ENCODE peak calls at places on chromosomes 7 and 10, in four cellular contexts. J is MCF 10A, S is dorsolateral prefrontal cortex, O is GM13976. D is an unnamed sample.
A peak's percentile ranks its signal among the peaks of the same experiment; 100 is the strongest.

GRCh38 chr7:69597278-69598076 is 798 bp upstream of the AUTS2 start:
- DNase-seq in J (no peak), S (no peak), O (peak; percentile 49), D (peak; percentile 76)

GRCh38 chr7:17185690-17186070 is 112.8 kb upstream of the AHR start:
- DNase-seq in J (no peak), S (no peak), O (peak; percentile 48), D (peak; percentile 49)

GRCh38 chr7:64618785-64619456 is 47.0 kb upstream of the ZNF107 start:
- DNase-seq in O (no peak), S (no peak), J (peak; percentile 58), D (no peak)

GRCh38 chr10:63702107-63702506 is 180.9 kb downstream of the REEP3 start:
- DNase-seq in S (no peak), O (no peak), J (peak; percentile 35), D (no peak)

GRCh38 chr7:31735991-31736982 is 49.3 kb downstream of the PPP1R17 start:
- DNase-seq in S (peak; percentile 74), J (peak; percentile 81), O (peak; percentile 41), D (peak; percentile 51)

GRCh38 chr10:100146875-100147665 is 38.8 kb downstream of the ERLIN1 start:
- DNase-seq in O (no peak), J (peak; percentile 16), S (no peak), D (no peak)

GRCh38 chr7:148962823-148963582 is 65.3 kb downstream of the PDIA4 start:
- DNase-seq in J (peak; percentile 72), O (peak; percentile 71), S (peak; percentile 76), D (peak; percentile 69)

GRCh38 chr7:42494199-42494710 is 257.2 kb upstream of the GLI3 start:
- DNase-seq in J (peak; percentile 42), S (no peak), O (no peak), D (no peak)

GRCh38 chr7:51324206-51324884 is 7.7 kb upstream of the COBL start:
- DNase-seq in S (no peak), J (peak; percentile 96), O (no peak), D (no peak)

DNA sequence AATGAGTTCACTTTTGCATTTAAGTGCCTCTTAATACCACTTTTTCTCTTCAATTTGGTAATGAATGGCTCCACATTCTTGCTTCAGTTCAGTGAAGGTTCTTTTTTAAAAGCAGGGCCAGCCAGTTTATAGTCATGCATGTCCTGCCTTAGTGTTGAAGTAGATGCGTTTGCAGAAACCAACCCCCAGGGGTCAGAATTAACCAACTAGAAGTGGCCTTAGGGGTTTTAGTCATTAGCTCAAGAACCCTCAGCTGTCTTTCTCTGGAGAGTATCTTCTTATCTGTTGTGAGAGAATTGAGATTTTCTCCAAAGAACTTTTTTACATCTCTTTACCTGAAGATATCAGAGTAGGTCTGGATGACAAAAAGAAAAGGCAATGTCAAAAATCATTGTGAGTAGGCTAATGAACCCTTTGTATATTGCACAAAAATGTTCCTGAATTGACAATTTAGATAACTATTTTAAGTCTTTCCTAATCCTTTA is 82.2 kb downstream of the PIK3CG start:
- DNase-seq in S (no peak), J (peak; percentile 79), O (peak; percentile 55), D (peak; percentile 50)
- TF ChIP-seq CTCF in S (peak; percentile 73), J (peak; percentile 52), O (peak; percentile 27), D (peak; percentile 13)

DNA sequence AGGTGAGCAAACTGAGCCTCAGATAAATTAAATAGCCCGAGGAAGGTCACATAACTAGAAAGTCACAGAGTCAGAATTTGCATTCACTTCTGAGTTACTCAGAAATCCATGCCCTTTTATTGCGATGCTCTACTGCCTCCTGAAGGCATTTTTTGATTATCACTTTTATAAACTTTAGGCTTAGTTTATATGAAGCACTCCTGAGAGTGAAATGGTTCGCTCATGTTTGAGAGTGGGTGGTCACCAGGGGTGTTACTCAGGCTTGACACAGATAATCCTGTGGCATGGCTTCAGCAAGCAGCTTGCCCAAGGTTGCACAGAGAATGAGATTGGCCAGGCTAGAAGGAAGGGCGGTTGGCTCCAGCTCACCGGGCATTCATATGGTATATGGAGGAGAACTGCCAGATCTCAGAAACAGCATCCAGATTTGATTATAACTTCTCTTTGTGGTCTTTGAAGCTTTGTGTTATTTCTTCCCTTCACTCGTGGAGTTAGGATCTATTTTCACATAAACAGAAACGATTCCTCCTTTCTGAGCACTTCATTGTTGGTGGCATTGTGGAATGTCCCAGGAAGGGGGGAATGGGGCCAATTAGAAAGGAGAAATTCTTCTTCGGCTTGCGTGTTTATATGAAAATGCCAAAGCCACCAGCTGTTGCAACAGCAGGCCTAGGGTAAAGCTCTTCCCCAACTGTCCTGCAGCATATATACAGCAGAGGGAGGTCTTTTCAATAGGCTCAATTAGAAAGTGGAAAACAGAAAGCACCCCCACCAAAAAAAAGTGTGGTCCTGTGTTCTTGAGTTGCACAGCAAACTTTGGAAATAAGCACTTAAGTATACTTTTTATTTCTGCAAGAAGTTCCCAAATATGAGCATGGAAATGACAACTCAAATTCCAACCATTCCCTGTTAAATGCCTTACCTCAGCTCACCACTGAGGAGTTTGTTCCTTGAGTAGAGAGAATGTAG is 628.8 kb downstream of the SUGCT start:
- DNase-seq in S (no peak), O (no peak), J (peak; percentile 8), D (no peak)
- TF ChIP-seq CTCF in S (peak; percentile 20), O (no peak), J (peak; percentile 9), D (no peak)

DNA sequence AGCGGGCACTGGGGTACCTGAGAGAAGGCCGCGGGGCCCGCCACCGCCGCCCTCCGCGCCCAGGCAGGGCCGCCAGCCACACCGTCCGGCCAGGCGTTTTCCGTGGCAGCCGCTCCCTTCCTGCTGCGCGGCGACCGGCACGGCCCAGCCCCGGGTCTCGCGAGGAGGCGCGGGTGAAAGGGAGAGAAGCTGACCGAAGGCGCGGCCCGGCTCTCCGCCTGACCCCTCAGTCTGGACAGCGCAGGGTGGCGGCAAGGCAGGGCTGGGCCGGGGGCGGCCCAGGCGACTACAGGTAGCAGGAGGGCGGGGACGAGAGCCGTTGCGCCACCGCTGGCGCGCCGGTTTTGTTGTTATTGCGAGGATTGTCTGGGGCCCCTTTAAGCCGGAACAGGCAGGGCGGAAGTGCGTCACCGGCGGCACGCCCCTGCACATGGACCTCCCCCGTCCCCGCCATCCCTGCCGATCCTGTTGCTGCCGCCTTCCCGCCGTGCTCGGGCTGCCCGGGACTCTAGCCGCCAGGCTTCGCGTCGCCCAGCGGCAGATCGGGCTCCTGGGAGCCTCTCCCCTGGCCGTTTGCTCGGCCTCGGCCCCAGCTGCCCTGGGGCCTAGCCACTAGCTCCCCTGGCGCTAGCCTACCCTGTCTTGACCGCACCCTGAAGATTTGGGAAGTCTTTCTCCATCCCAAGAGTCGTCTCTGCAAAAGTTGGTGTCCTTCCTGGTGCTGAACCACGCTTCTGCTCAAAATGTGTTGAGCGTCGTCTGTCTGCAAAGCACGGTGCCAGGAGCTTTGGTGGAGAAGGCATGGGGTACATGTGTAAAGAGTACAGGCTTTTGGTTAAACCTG is at the start of gene HERPUD2:
- DNase-seq in S (peak; percentile 95), J (peak; percentile 94), O (peak; percentile 96), D (peak; percentile 93)
- TF ChIP-seq CTCF in S (peak; percentile 25), J (no peak), O (no peak), D (peak; percentile 4)

DNA sequence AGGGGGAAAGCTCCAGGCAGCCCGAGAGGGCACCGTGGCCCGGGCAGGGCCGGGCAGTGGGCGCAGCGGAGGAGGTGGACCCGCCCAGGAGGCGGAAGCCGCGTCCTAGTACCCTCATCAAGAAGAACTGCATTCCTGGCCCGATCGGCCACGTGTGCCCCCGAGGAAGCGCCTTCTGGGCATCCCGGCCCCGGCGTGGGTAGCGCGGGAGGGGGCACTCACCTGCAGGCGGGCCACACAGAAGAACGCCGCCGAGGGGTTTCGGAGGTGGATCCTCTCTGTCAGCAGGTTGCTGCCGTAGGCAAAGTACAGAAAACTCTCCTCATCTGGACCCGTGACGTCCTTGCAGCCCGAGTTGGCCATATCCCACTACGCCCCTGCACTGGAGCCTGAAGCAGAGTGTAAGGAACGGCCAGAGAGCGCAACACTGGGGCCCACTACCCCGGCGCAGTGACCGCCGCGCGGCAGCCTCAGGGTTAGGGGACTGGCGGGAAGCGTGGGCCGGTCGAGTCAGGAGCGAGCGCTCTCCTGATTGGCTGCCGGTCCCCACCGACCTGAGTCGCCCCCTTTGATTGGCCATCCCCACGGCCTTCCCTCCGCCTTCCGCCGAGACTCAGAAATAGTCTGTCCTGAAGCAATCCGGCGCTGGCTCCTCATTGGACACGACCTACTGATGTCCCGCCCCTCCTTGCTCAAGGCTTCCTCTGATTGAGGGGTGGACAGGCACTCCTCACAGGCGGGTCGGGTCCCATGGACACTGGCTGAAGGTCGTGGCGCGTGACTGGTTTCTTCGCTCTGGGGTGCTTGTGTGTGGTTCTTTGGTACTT is at the start of gene GGCT:
- DNase-seq in O (peak; percentile 98), J (peak; percentile 99), S (peak; percentile 99), D (peak; percentile 95)
- TF ChIP-seq CTCF in O (no peak), J (no peak), S (no peak), D (no peak)

DNA sequence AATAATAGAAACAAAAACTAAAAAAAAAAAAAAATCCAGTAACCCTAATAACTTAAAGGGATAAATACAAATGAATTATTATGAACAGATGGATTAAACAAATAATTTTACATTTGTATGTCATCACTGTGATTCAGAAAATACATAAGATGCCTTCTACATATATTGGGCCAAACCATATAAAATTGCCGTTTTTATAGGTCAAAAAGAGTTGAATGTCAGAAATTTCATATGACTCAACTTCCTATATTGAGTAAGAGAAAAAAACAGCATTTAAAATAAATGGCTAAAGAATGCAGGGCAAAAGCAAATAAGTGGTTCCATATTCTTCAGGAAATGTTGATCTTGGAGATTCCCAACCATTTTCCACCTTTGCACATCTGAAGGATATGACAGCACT is 9.4 kb downstream of the SLC35B4 start:
- DNase-seq in S (no peak), J (no peak), O (no peak), D (no peak)
- TF ChIP-seq CTCF in S (no peak), J (no peak), O (no peak), D (no peak)

D was measured in GM20000.